ENCODE peak calls at places on chromosome 12, in five cellular contexts. One of them, this sample, is unnamed.

GRCh38 chr12:128796439-128797118 is 27.2 kb downstream of the SLC15A4 start:
- DNase-seq in transverse colon: no peak
- DNase-seq in HCT116: no peak
- DNase-seq in thoracic aorta: no peak
- DNase-seq in uterus: no peak
- DNase-seq in this sample: no peak

GRCh38 chr12:2076196-2076570 is 23.4 kb downstream of the CACNA1C start:
- DNase-seq in transverse colon: no peak
- DNase-seq in uterus: peak; percentile 66
- DNase-seq in HCT116: no peak
- DNase-seq in thoracic aorta: no peak
- DNase-seq in this sample: no peak

GRCh38 chr12:68290126-68290525 is 36.7 kb upstream of the IL22 start:
- DNase-seq in uterus: no peak
- DNase-seq in HCT116: no peak
- DNase-seq in transverse colon: no peak
- DNase-seq in thoracic aorta: no peak
- DNase-seq in this sample: no peak

GRCh38 chr12:49105504-49106120 is 5.0 kb downstream of the LMBR1L start:
- DNase-seq in thoracic aorta: no peak
- DNase-seq in uterus: no peak
- DNase-seq in HCT116: no peak
- DNase-seq in transverse colon: no peak
- DNase-seq in this sample: no peak

GRCh38 chr12:94714378-94714777 is 64.0 kb upstream of the TMCC3 start:
- DNase-seq in thoracic aorta: no peak
- DNase-seq in transverse colon: no peak
- DNase-seq in uterus: no peak
- DNase-seq in HCT116: no peak
- DNase-seq in this sample: no peak

GRCh38 chr12:49233842-49234526 is 30.9 kb upstream of the TUBA1C start:
- DNase-seq in transverse colon: peak; percentile 37
- DNase-seq in HCT116: no peak
- DNase-seq in thoracic aorta: peak; percentile 12
- DNase-seq in uterus: peak; percentile 24
- DNase-seq in this sample: no peak

GRCh38 chr12:94565683-94566082 is 84.7 kb downstream of the TMCC3 start:
- DNase-seq in transverse colon: no peak
- DNase-seq in HCT116: no peak
- DNase-seq in uterus: no peak
- DNase-seq in thoracic aorta: no peak
- DNase-seq in this sample: no peak

GRCh38 chr12:132653567-132654290 is 33.4 kb downstream of the POLE start:
- DNase-seq in thoracic aorta: no peak
- DNase-seq in uterus: no peak
- DNase-seq in transverse colon: no peak
- DNase-seq in HCT116: no peak
- DNase-seq in this sample: no peak

GRCh38 chr12:130700492-130701401 is 15.4 kb downstream of the RIMBP2 start:
- DNase-seq in thoracic aorta: no peak
- DNase-seq in uterus: no peak
- DNase-seq in transverse colon: no peak
- DNase-seq in HCT116: no peak
- DNase-seq in this sample: no peak

GRCh38 chr12:108642269-108642870 is 8.7 kb upstream of the SELPLG start:
- DNase-seq in transverse colon: no peak
- DNase-seq in HCT116: no peak
- DNase-seq in thoracic aorta: no peak
- DNase-seq in uterus: no peak
- DNase-seq in this sample: no peak

GRCh38 chr12:55188974-55189556 is 31.8 kb upstream of the OR10A7 start:
- DNase-seq in transverse colon: peak; percentile 12
- DNase-seq in thoracic aorta: no peak
- DNase-seq in HCT116: peak; percentile 69
- DNase-seq in uterus: no peak
- DNase-seq in this sample: no peak

DNA sequence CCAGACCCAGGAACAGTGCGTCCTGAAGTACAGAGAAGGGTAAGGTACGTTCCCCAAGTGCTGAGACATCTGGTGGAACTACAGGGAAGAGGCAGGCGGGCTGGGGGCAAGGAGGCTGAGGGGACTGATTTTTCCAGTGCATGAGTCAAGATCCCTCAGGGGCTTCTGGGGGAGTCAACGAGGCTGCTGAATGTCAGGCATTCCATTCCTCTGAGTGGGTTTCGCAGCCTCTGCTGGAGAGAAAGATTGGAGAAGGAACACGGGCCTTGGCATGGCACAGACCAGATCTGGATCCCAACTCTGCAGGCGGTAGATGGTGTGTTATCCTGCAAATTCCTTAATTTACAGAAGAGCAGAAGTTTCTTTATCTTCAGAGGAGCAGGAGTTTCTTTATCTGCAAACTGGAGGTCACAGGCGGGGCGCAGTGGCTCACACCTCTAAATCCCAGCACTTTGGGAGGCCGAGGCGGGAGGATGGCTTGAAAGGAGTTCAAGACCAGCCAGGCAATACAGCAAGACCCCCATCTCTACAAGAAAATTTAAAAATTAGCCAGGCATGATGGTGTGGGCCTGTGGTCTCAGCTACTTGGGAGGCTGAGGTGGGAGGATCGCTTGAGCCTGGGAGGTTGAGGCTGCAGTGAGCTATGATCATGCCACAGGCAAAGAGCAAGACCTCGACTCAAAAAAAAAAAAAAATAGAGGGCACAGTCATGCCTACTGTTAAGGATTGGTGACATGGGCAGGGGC is 132.6 kb upstream of the MAP1LC3B2 start:
- DNase-seq in HCT116: peak; percentile 87
- DNase-seq in uterus: peak; percentile 88
- DNase-seq in transverse colon: peak; percentile 27
- DNase-seq in thoracic aorta: peak; percentile 72
- DNase-seq in this sample: peak; percentile 93
- H3K4me1 ChIP-seq in HCT116: peaks cover 27% of the 10 kb centered on the region
- H3K4me1 ChIP-seq in uterus: peaks cover 9% of the 10 kb centered on the region
- H3K4me1 ChIP-seq in transverse colon: no peaks in the 10 kb centered on the region
- H3K4me1 ChIP-seq in thoracic aorta: peaks cover 12% of the 10 kb centered on the region
- H3K4me1 ChIP-seq in this sample: no peaks in the 10 kb centered on the region

GRCh38 chr12:122481861-122482260 is 18.9 kb downstream of the ZCCHC8 start:
- DNase-seq in HCT116: no peak
- DNase-seq in thoracic aorta: no peak
- DNase-seq in uterus: no peak
- DNase-seq in transverse colon: no peak
- DNase-seq in this sample: no peak
- H3K36me3 ChIP-seq in HCT116: peaks cover 37% of the 10 kb centered on the region
- H3K36me3 ChIP-seq in thoracic aorta: peaks cover 60% of the 10 kb centered on the region
- H3K36me3 ChIP-seq in uterus: no peaks in the 10 kb centered on the region
- H3K36me3 ChIP-seq in transverse colon: peaks cover 89% of the 10 kb centered on the region
- H3K36me3 ChIP-seq in this sample: peaks cover 98% of the 10 kb centered on the region

DNA sequence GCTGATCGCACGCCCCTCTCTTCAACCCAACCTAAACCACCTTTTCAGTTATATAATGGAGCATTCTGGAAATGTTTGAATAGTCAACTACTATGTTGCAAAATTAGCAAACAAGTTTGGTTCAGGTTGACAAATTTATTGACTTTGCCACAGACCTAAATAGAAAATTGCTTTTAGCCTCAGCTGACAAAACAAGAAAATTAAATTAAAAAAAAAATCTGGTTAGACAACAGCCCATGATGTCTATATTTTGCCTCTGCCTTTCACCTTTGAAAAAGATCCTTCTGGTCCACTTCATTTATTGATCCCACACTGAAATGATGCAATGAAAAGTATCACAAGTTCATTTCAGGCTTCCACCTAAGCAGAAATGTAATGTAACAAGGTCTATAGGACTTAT is 17.5 kb downstream of the SLC38A4 start:
- DNase-seq in uterus: no peak
- DNase-seq in HCT116: no peak
- DNase-seq in thoracic aorta: no peak
- DNase-seq in transverse colon: no peak
- DNase-seq in this sample: no peak
- H3K4me1 ChIP-seq in uterus: no peaks in the 10 kb centered on the region
- H3K4me1 ChIP-seq in HCT116: no peaks in the 10 kb centered on the region
- H3K4me1 ChIP-seq in thoracic aorta: no peaks in the 10 kb centered on the region
- H3K4me1 ChIP-seq in transverse colon: no peaks in the 10 kb centered on the region
- H3K4me1 ChIP-seq in this sample: no peaks in the 10 kb centered on the region

DNA sequence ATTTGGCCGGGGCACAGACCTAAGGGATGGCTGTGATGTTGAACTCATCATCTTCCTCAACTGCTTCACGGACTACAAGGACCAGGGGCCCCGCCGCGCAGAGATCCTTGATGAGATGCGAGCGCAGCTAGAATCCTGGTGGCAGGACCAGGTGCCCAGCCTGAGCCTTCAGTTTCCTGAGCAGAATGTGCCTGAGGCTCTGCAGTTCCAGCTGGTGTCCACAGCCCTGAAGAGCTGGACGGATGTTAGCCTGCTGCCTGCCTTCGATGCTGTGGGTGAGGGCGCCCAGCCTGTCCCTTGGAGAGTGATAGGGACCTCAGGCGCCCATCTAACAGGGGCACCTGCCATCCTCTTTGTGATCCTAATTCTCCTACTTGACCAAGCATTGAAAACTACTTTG is 12.4 kb downstream of the OAS3 start:
- DNase-seq in HCT116: no peak
- DNase-seq in thoracic aorta: no peak
- DNase-seq in transverse colon: no peak
- DNase-seq in uterus: no peak
- DNase-seq in this sample: no peak
- H3K36me3 ChIP-seq in HCT116: peaks cover under 1% of the 10 kb centered on the region
- H3K36me3 ChIP-seq in thoracic aorta: peaks cover 4% of the 10 kb centered on the region
- H3K36me3 ChIP-seq in transverse colon: peaks cover 20% of the 10 kb centered on the region
- H3K36me3 ChIP-seq in uterus: no peaks in the 10 kb centered on the region
- H3K36me3 ChIP-seq in this sample: peaks cover 67% of the 10 kb centered on the region

This sample was measured in esophagus muscularis mucosa.